ENCODE peak calls at places on chromosomes 6 and 20, in six cellular contexts. K is fibroblast of mammary gland, H is PC-9, L is ovary, V is A549, M is GM12865. P is an unnamed sample.

GRCh38 chr20:31496761-31497295 is 17.4 kb upstream of the HM13 start:
- DNase-seq in K (peak; percentile 38), H (no peak), L (peak; percentile 65), V (no peak), M (no peak), P (peak; percentile 47)

GRCh38 chr6:122530440-122531046 is 58.9 kb upstream of the SERINC1 start:
- DNase-seq in K (peak; percentile 68), H (peak; percentile 68), L (no peak), V (peak; percentile 10), M (peak; percentile 67), P (peak; percentile 73)

GRCh38 chr20:47865451-47865850 is 80.2 kb upstream of the SULF2 start:
- DNase-seq in K (no peak), H (no peak), L (no peak), V (no peak), M (no peak), P (no peak)

GRCh38 chr6:16436550-16436949 is 198.2 kb downstream of the GMPR start:
- DNase-seq in K (no peak), H (no peak), L (no peak), V (no peak), M (no peak), P (no peak)

GRCh38 chr20:44810061-44810390 is 320 bp downstream of the RIMS4 start:
- DNase-seq in K (no peak), H (no peak), L (peak; percentile 44), V (no peak), M (no peak), P (no peak)

GRCh38 chr20:49214546-49214945 is 4.7 kb upstream of the DDX27 start:
- DNase-seq in K (peak; percentile 42), H (no peak), L (no peak), V (no peak), M (no peak), P (no peak)

GRCh38 chr6:88780714-88781389 is 182.6 kb downstream of the RNGTT start:
- DNase-seq in K (peak; percentile 74), H (peak; percentile 38), L (no peak), V (no peak), M (peak; percentile 84), P (peak; percentile 91)

GRCh38 chr6:169319561-169319960 is 65.9 kb upstream of the THBS2 start:
- DNase-seq in K (peak; percentile 70), H (no peak), L (peak; percentile 70), V (no peak), M (no peak), P (no peak)

GRCh38 chr6:67497749-67498148 is 1137.3 kb upstream of the ADGRB3 start:
- DNase-seq in K (no peak), H (no peak), L (no peak), V (no peak), M (no peak), P (no peak)

GRCh38 chr6:136969930-136970329 is 47.8 kb downstream of the SLC35D3 start:
- DNase-seq in K (no peak), H (peak; percentile 95), L (no peak), V (no peak), M (no peak), P (peak; percentile 87)

GRCh38 chr20:20073851-20074252 is 21.5 kb downstream of the CFAP61 start:
- DNase-seq in K (no peak), H (no peak), L (no peak), V (no peak), M (no peak), P (no peak)

GRCh38 chr20:1281279-1282057 is 15.4 kb downstream of the SNPH start:
- DNase-seq in K (no peak), H (no peak), L (no peak), V (no peak), M (no peak), P (no peak)

GRCh38 chr6:161272600-161273355 is 1.1 kb downstream of the AGPAT4 start:
- DNase-seq in K (peak; percentile 75), H (no peak), L (no peak), V (no peak), M (no peak), P (peak; percentile 25)

GRCh38 chr6:18053071-18053475 is 65.6 kb upstream of the KIF13A start:
- DNase-seq in K (peak; percentile 64), H (peak; percentile 93), L (no peak), V (no peak), M (no peak), P (peak; percentile 83)

GRCh38 chr6:42224222-42225042 is 6.8 kb upstream of the MRPS10 start:
- DNase-seq in K (peak; percentile 97), H (peak; percentile 97), L (no peak), V (peak; percentile 56), M (peak; percentile 91), P (peak; percentile 93)

GRCh38 chr20:49501917-49502316 is 19.4 kb upstream of the KCNB1 start:
- DNase-seq in K (peak; percentile 42), H (no peak), L (no peak), V (no peak), M (peak; percentile 24), P (no peak)

GRCh38 chr6:52420668-52421358 is 671 bp downstream of the EFHC1 start:
- DNase-seq in K (peak; percentile 43), H (no peak), L (peak; percentile 50), V (no peak), M (no peak), P (peak; percentile 41)

GRCh38 chr6:143510991-143511891 is at the start of gene FUCA2:
- DNase-seq in K (peak; percentile 93), H (peak; percentile 65), L (peak; percentile 96), V (peak; percentile 57), M (peak; percentile 77), P (peak; percentile 77)

GRCh38 chr6:111951439-111952140 is 78.3 kb upstream of the FYN start:
- DNase-seq in K (no peak), H (no peak), L (no peak), V (no peak), M (no peak), P (no peak)

GRCh38 chr6:112956696-112957525 is 609.8 kb downstream of the RFPL4B start:
- DNase-seq in K (peak; percentile 97), H (no peak), L (no peak), V (no peak), M (no peak), P (peak; percentile 78)

GRCh38 chr6:53959717-53960116 is 151.5 kb upstream of the MLIP start:
- DNase-seq in K (peak; percentile 7), H (no peak), L (no peak), V (no peak), M (no peak), P (no peak)

GRCh38 chr6:53317861-53318260 is 30.9 kb downstream of the ELOVL5 start:
- DNase-seq in K (no peak), H (no peak), L (no peak), V (no peak), M (no peak), P (no peak)

GRCh38 chr6:166365806-166366205 is 16.9 kb downstream of the MPC1 start:
- DNase-seq in K (no peak), H (no peak), L (no peak), V (no peak), M (no peak), P (no peak)

GRCh38 chr20:39789411-39789810 is 827.3 kb downstream of the DHX35 start:
- DNase-seq in K (peak; percentile 9), H (no peak), L (no peak), V (no peak), M (peak; percentile 20), P (peak; percentile 42)

GRCh38 chr6:12258191-12258590 is 32.0 kb upstream of the EDN1 start:
- DNase-seq in K (no peak), H (no peak), L (no peak), V (no peak), M (no peak), P (no peak)

GRCh38 chr6:4910060-4910746 is 93.6 kb downstream of the RPP40 start:
- DNase-seq in K (no peak), H (no peak), L (no peak), V (no peak), M (no peak), P (no peak)

GRCh38 chr6:33297406-33297955 is 1.3 kb downstream of the RGL2 start:
- DNase-seq in K (no peak), H (peak; percentile 73), L (peak; percentile 64), V (no peak), M (no peak), P (peak; percentile 38)

GRCh38 chr6:100126682-100127484 is 132.9 kb upstream of the MCHR2 start:
- DNase-seq in K (no peak), H (no peak), L (no peak), V (no peak), M (peak; percentile 51), P (peak; percentile 5)
- TF ChIP-seq CTCF in K (no peak), H (no peak), L (no peak), V (no peak), M (no peak), P (no peak)

GRCh38 chr6:159716247-159717086 is 10.8 kb upstream of the WTAP start:
- DNase-seq in K (peak; percentile 99), H (peak; percentile 69), L (no peak), V (no peak), M (no peak), P (peak; percentile 97)
- TF ChIP-seq CTCF in K (peak; percentile 11), H (no peak), L (no peak), V (no peak), M (no peak), P (no peak)

GRCh38 chr20:2563116-2563515 is 26.7 kb downstream of the TMC2 start:
- DNase-seq in K (no peak), H (no peak), L (no peak), V (no peak), M (no peak), P (no peak)

GRCh38 chr20:2559641-2560040 is 23.3 kb downstream of the TMC2 start:
- DNase-seq in K (no peak), H (no peak), L (no peak), V (no peak), M (no peak), P (no peak)

GRCh38 chr20:2558581-2559301 is 22.4 kb downstream of the TMC2 start:
- DNase-seq in K (peak; percentile 3), H (no peak), L (no peak), V (peak; percentile 21), M (no peak), P (no peak)

GRCh38 chr20:2557873-2558580 is 21.7 kb downstream of the TMC2 start:
- DNase-seq in K (no peak), H (no peak), L (no peak), V (no peak), M (no peak), P (no peak)
- TF ChIP-seq CTCF in K (no peak), H (no peak), L (no peak), V (no peak), M (no peak), P (no peak)

GRCh38 chr20:63255911-63256704 is 1.8 kb upstream of the NKAIN4 start:
- DNase-seq in K (no peak), H (no peak), L (no peak), V (no peak), M (peak; percentile 12), P (peak; percentile 55)
- TF ChIP-seq CTCF in K (no peak), H (no peak), L (no peak), V (no peak), M (no peak), P (no peak)

GRCh38 chr20:6411651-6412050 is 288.8 kb upstream of the FERMT1 start:
- DNase-seq in K (no peak), H (no peak), L (no peak), V (no peak), M (no peak), P (no peak)

GRCh38 chr20:6402026-6402425 is 279.2 kb upstream of the FERMT1 start:
- DNase-seq in K (no peak), H (no peak), L (no peak), V (no peak), M (no peak), P (no peak)

GRCh38 chr20:6407163-6407562 is 284.3 kb upstream of the FERMT1 start:
- DNase-seq in K (no peak), H (no peak), L (no peak), V (no peak), M (no peak), P (no peak)
- TF ChIP-seq CTCF in K (no peak), H (no peak), L (no peak), V (no peak), M (no peak), P (no peak)

P was measured in MCF 10A.